ENCODE peak calls at places on chromosomes 1 and 21, in four cellular contexts. O is DND-41, P is mesendoderm, A is choroid plexus epithelial cell. H is an unnamed sample.

GRCh38 chr1:206854401-206855129 is 10.9 kb upstream of the IL20 start:
- DNase-seq in O (no peak), P (peak; percentile 51), A (peak; percentile 34), H (no peak)

GRCh38 chr21:42463861-42464515 is 32.0 kb downstream of the RSPH1 start:
- DNase-seq in O (peak; percentile 72), P (peak; percentile 94), A (peak; percentile 75), H (peak; percentile 80)

GRCh38 chr21:44329086-44329889 is 9.9 kb downstream of the CFAP410 start:
- DNase-seq in O (no peak), P (no peak), A (no peak), H (no peak)

GRCh38 chr1:185073725-185074124 is 28.4 kb downstream of the RNF2 start:
- DNase-seq in O (no peak), P (no peak), A (no peak), H (no peak)

GRCh38 chr1:161172776-161173376 is 4.4 kb downstream of the B4GALT3 start:
- DNase-seq in O (no peak), P (no peak), A (peak; percentile 98), H (no peak)

GRCh38 chr1:192512426-192513125 is 63.0 kb upstream of the RGS1 start:
- DNase-seq in O (no peak), P (peak; percentile 30), A (no peak), H (no peak)

GRCh38 chr1:186206046-186206564 is 168.9 kb downstream of the TPR start:
- DNase-seq in O (peak; percentile 12), P (no peak), A (no peak), H (no peak)

GRCh38 chr1:239819756-239820155 is 271.9 kb upstream of the FMN2 start:
- DNase-seq in O (no peak), P (no peak), A (no peak), H (no peak)

GRCh38 chr1:15358565-15359133 is 51.0 kb upstream of the EFHD2 start:
- DNase-seq in O (no peak), P (no peak), A (no peak), H (no peak)

GRCh38 chr21:39269620-39270019 is 43.8 kb downstream of the BRWD1 start:
- DNase-seq in O (no peak), P (no peak), A (no peak), H (no peak)

GRCh38 chr21:32806810-32807386 is 35.3 kb upstream of the PAXBP1 start:
- DNase-seq in O (no peak), P (no peak), A (peak; percentile 29), H (no peak)

GRCh38 chr1:246503341-246503740 is 3.7 kb downstream of the SMYD3 start:
- DNase-seq in O (no peak), P (no peak), A (peak; percentile 7), H (no peak)

GRCh38 chr1:198849108-198849507 is 210.3 kb downstream of the PTPRC start:
- DNase-seq in O (no peak), P (peak; percentile 32), A (no peak), H (no peak)

DNA sequence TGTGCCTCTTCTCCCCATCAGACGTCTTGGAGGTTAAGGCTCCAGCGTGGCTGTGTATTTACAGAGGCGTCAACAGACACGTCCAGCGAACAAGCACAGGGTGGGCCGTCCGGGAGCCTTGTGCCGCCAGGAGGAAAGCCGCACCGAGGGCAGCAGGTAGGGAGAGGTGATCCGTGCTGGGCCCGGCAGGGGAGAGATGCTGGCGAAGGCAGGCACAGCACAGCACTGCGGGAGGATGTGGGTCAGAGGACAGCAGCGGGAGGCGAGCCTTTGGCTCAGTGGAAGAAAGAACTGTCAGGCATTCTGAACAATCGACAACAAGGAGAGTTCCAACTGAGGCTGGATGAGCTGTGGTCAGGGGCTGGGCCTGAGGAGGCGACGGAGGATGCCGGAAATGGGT is 144.1 kb upstream of the TNR start:
- DNase-seq in O (no peak), P (no peak), A (no peak), H (no peak)
- H3K4me3 ChIP-seq in O (no peak overlapping the region), P (no peak overlapping the region), A (peak overlapping the region; percentile 40), H (no peak overlapping the region)

DNA sequence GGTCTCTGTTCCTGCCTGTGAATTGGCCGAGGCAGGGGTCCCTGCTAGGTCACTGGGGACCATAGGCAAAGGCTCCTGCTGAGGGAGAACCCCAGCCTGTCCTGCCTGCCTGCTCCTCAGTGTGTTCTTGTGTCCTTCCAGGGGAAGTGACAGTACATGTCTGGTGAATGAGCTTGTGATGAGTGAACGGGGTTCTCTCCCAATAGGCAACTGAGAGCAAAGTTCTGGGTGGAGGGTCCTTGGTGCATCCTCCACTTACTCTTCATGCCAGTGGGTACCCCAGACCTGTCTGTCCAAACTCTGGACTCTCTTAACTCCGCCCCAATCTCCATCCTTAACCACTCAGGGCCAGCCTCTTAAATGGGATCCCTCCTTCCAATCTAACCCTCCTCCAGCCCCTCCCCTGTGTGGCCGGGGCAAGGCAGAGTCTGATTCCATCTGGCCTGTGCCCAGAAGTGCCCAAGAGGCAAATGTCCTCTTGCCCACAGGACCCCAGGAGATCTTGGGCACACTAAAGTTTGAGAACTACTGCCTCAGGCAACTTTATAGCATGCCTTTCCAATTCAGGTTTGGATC is 2.0 kb downstream of the XKR8 start:
- DNase-seq in O (no peak), P (no peak), A (peak; percentile 11), H (no peak)
- H3K4me3 ChIP-seq in O (no peak overlapping the region), P (no peak overlapping the region), A (no peak overlapping the region), H (no peak overlapping the region)

DNA sequence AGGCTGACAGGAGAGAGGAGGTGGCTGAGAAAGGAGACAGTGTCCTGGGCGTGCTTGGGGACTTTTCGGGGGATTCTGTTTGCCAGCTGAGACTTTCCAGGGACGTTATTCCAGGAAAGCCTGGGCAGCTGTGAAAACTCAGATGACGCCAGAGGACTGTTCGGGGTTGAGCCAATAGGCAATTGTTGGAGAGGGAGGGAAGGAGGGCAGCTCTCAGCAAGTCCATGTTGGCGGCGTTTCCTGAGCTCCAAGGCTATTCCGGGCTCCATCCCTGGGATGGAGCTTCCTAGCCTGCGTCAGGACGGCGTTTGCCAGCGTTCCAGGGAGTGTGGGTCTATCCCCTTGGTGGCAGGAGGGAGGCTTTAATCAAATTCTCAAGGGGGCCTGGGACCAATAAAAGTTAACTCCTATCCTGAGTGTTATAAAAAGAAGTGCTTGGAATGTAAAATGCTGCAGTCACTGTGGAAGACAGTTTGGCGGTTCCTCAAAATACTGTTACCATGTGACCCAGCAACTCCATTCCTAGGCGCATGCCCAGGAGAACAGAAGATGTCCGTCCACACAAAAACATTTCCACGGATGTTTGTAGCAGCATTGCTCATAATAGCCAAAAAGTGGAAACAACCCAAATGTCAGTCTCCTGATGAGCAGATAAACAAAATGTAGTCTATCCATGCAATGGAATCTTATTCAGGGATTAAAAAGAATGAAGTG is 15.2 kb downstream of the SLC27A3 start:
- DNase-seq in O (no peak), P (no peak), A (peak; percentile 59), H (no peak)
- H3K4me3 ChIP-seq in O (no peak overlapping the region), P (no peak overlapping the region), A (peak overlapping the region; percentile 11), H (no peak overlapping the region)

DNA sequence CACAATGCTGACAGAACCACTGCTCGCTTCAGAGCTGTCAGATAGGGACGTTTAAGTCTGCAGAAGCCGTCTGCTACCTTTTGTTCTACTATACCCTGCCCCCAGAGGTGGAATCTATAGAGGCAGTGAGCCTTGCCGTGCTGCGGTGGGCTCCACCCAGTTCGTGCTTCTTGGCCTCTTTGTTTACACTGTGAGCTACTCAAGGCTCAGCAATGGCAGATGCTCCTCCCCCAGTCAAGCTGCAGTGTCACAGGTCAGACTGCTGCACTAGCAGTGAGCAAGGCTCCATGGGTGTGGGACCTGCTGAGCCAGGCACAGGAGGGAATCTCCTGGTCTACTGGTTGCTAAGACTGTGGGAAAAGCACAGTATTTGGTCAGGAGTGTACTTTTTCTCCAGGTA is 47.1 kb downstream of the LEPR start:
- DNase-seq in O (no peak), P (peak; percentile 91), A (peak; percentile 63), H (peak; percentile 86)
- H3K4me3 ChIP-seq in O (no peak overlapping the region), P (no peak overlapping the region), A (no peak overlapping the region), H (no peak overlapping the region)

GRCh38 chr1:45009296-45009865 is 1.7 kb downstream of the HECTD3 start:
- DNase-seq in O (no peak), P (no peak), A (no peak), H (no peak)
- H3K4me3 ChIP-seq in O (no peak overlapping the region), P (no peak overlapping the region), A (peak overlapping the region; percentile 4), H (no peak overlapping the region)

GRCh38 chr1:91714867-91715381 is 171.0 kb downstream of the TGFBR3 start:
- DNase-seq in O (no peak), P (peak; percentile 33), A (no peak), H (no peak)

GRCh38 chr1:91711504-91712247 is 174.3 kb downstream of the TGFBR3 start:
- DNase-seq in O (no peak), P (no peak), A (no peak), H (no peak)

GRCh38 chr1:91710261-91710660 is 175.7 kb downstream of the TGFBR3 start:
- DNase-seq in O (no peak), P (no peak), A (no peak), H (no peak)

GRCh38 chr1:91712393-91712792 is 173.6 kb downstream of the TGFBR3 start:
- DNase-seq in O (no peak), P (no peak), A (no peak), H (no peak)

GRCh38 chr1:91712981-91713841 is 172.7 kb downstream of the TGFBR3 start:
- DNase-seq in O (no peak), P (peak; percentile 79), A (peak; percentile 91), H (no peak)
- H3K4me3 ChIP-seq in O (no peak overlapping the region), P (no peak overlapping the region), A (peak overlapping the region; percentile 12), H (no peak overlapping the region)

GRCh38 chr1:43285269-43285986 is at the start of gene C1orf210:
- DNase-seq in O (no peak), P (peak; percentile 87), A (no peak), H (peak; percentile 93)
- H3K4me3 ChIP-seq in O (no peak within 1 kb of the TSS), P (no peak within 1 kb of the TSS), A (no peak within 1 kb of the TSS), H (peak within 1 kb of the TSS; percentile 53)

DNA sequence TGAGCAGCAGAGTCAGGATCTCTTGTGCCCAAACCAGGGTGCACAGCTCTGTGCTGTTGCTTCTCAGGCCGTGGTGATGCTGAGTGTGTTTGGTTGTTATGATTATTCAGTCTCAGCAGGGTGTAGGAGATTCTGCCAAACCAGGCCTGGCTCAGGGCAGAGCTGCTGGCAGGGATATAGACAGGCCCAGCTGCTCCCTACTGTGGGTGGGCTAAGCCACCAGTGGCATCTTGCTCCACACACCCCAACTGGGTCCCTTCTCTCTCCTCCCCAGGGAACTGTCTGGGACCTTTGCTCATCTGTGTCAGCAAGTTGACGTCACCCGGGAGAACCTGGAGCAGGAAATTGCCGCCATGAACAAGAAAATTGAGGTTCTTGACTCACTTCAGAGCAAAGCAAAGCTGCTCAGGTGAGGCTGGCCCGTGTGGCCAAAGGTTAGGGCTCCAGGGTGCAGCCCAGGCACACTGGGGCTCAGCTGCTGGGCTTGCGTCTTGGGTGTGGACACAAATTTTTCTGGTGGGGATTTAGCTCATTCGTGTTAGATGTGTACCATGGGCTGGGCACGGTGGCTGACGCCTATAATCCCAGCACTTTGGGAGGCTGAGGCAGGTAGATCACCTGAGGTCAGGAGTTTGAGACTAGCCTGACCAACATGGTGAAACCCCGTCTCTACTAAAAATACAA is 9.8 kb upstream of the MIIP start:
- DNase-seq in O (no peak), P (no peak), A (no peak), H (no peak)
- H3K4me3 ChIP-seq in O (no peak overlapping the region), P (no peak overlapping the region), A (no peak overlapping the region), H (no peak overlapping the region)

DNA sequence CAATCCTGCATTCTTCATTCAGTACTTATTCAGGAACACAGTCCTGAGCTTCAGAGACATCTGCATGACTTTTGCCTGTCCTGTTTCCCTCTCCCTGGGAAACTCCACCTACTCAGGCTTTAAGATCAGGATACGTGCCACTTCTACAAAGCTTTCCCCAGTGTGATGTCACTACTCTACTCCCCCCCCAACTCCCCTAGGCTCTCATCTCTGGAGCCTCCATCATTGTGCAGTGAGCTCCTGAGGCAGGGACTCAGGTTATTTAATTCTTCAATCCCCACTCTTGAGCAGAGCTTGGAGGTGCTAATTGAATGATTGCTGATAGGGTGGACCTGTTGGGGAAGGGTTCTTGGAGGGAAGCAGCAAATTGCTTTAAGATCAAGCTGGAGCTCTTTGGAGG is 1.2 kb downstream of the NT5C1A start:
- DNase-seq in O (no peak), P (peak; percentile 33), A (no peak), H (no peak)
- H3K4me3 ChIP-seq in O (no peak overlapping the region), P (no peak overlapping the region), A (no peak overlapping the region), H (no peak overlapping the region)